ENCODE peak calls at places on chromosomes 3 and 15, in four cellular contexts. B, E, C and Z are unnamed samples.

GRCh38 chr3:12049675-12050074 is 45.5 kb downstream of the SYN2 start:
- DNase-seq in B (peak), C (peak), E (no peak), Z (no peak)

GRCh38 chr3:71210257-71211002 is 373.1 kb downstream of the FOXP1 start:
- DNase-seq in E (no peak), B (peak), C (no peak), Z (no peak)

GRCh38 chr3:149612456-149612855 is 45.4 kb downstream of the WWTR1 start:
- DNase-seq in E (no peak), B (no peak), C (no peak), Z (no peak)

GRCh38 chr3:133269393-133269792 is 130.5 kb upstream of the BFSP2 start:
- DNase-seq in C (no peak), B (no peak), E (no peak), Z (no peak)

GRCh38 chr3:170301404-170301803 is 56.1 kb upstream of the SKIL start:
- DNase-seq in B (peak), C (no peak), E (no peak), Z (no peak)

GRCh38 chr15:64912926-64913325 is 1.2 kb downstream of the ANKDD1A start:
- DNase-seq in E (no peak), B (no peak), C (no peak), Z (no peak)

GRCh38 chr3:195905970-195906864 is 2.1 kb downstream of the TNK2 start:
- DNase-seq in C (no peak), B (no peak), E (no peak), Z (no peak)

GRCh38 chr15:47586653-47587224 is 130.6 kb upstream of the SEMA6D start:
- DNase-seq in C (peak), E (no peak), B (peak), Z (no peak)

GRCh38 chr15:77966540-77967290 is 110.8 kb downstream of the TBC1D2B start:
- DNase-seq in B (peak), E (peak), C (peak), Z (no peak)